ENCODE peak calls at places on chromosomes 2 and 18, in six cellular contexts. P, K, I, R, G and N are unnamed samples. For H3K4me1, the result is how much of the 10 kb centered on the place peaks cover.

GRCh38 chr2:221655279-221655678 is 83.2 kb upstream of the EPHA4 start:
- DNase-seq in P (no peak), K (no peak), I (no peak), R (no peak), G (no peak), N (no peak)

GRCh38 chr2:145692971-145693478 is 1173.1 kb upstream of the ZEB2 start:
- DNase-seq in P (no peak), K (no peak), I (no peak), R (no peak), G (no peak), N (no peak)

GRCh38 chr2:19124135-19124534 is 234.3 kb downstream of the OSR1 start:
- DNase-seq in P (no peak), K (no peak), I (no peak), R (no peak), G (no peak), N (no peak)

GRCh38 chr2:222993920-222994650 is 57.9 kb upstream of the KCNE4 start:
- DNase-seq in P (peak), K (no peak), I (peak), R (no peak), G (peak), N (peak)

GRCh38 chr18:48866028-48866733 is 84.6 kb downstream of the SMAD7 start:
- DNase-seq in P (no peak), K (peak), I (peak), R (no peak), G (peak), N (no peak)

GRCh38 chr18:58097127-58097906 is 53.3 kb downstream of the NEDD4L start:
- DNase-seq in P (no peak), K (no peak), I (no peak), R (no peak), G (no peak), N (no peak)

GRCh38 chr2:204361738-204362137 is 183.5 kb upstream of the PARD3B start:
- DNase-seq in P (no peak), K (no peak), I (no peak), R (no peak), G (no peak), N (no peak)

GRCh38 chr2:99710720-99711612 is 221.1 kb upstream of the REV1 start:
- DNase-seq in P (no peak), K (no peak), I (no peak), R (no peak), G (no peak), N (no peak)

GRCh38 chr2:9326975-9327374 is 96.4 kb downstream of the ITGB1BP1 start:
- DNase-seq in P (no peak), K (no peak), I (no peak), R (no peak), G (no peak), N (no peak)

GRCh38 chr2:178397002-178397605 is 53.9 kb downstream of the PRKRA start:
- DNase-seq in P (no peak), K (no peak), I (no peak), R (no peak), G (no peak), N (no peak)

GRCh38 chr2:37866535-37866934 is 58.6 kb upstream of the RMDN2 start:
- DNase-seq in P (no peak), K (no peak), I (no peak), R (no peak), G (no peak), N (no peak)

GRCh38 chr2:53437371-53437770 is 330.2 kb upstream of the CHAC2 start:
- DNase-seq in P (no peak), K (no peak), I (no peak), R (no peak), G (no peak), N (no peak)

GRCh38 chr2:74867841-74868658 is 34.1 kb downstream of the HK2 start:
- DNase-seq in P (no peak), K (no peak), I (no peak), R (no peak), G (no peak), N (no peak)

GRCh38 chr2:98560256-98560771 is 48.0 kb downstream of the COA5 start:
- DNase-seq in P (no peak), K (no peak), I (peak), R (no peak), G (peak), N (no peak)

GRCh38 chr2:190637903-190638618 is 10.8 kb upstream of the NAB1 start:
- DNase-seq in P (peak), K (no peak), I (peak), R (no peak), G (peak), N (no peak)

GRCh38 chr2:95005726-95006125 is 19.8 kb upstream of the MAL start:
- DNase-seq in P (no peak), K (peak), I (no peak), R (no peak), G (no peak), N (no peak)

GRCh38 chr2:152566728-152567069 is 150.6 kb downstream of the PRPF40A start:
- DNase-seq in P (no peak), K (no peak), I (no peak), R (no peak), G (no peak), N (no peak)

GRCh38 chr2:39609917-39610316 is 55.8 kb upstream of the TMEM178A start:
- DNase-seq in P (no peak), K (no peak), I (no peak), R (no peak), G (no peak), N (no peak)

GRCh38 chr18:78960709-78961108 is 18.9 kb upstream of the SALL3 start:
- DNase-seq in P (no peak), K (no peak), I (no peak), R (no peak), G (no peak), N (no peak)

GRCh38 chr2:7634370-7634769 is 717.2 kb downstream of the RNF144A start:
- DNase-seq in P (no peak), K (no peak), I (no peak), R (no peak), G (no peak), N (no peak)

GRCh38 chr2:45981388-45981930 is 315.7 kb upstream of the EPAS1 start:
- DNase-seq in P (no peak), K (no peak), I (no peak), R (no peak), G (no peak), N (no peak)

GRCh38 chr2:61176755-61177726 is 15.1 kb downstream of the C2orf74 start:
- DNase-seq in P (peak), K (peak), I (peak), R (peak), G (peak), N (peak)

GRCh38 chr2:232551776-232552175 is 1.3 kb downstream of the EIF4E2 start:
- DNase-seq in P (no peak), K (no peak), I (no peak), R (no peak), G (no peak), N (no peak)

GRCh38 chr18:32511147-32511546 is 40.5 kb upstream of the GAREM1 start:
- DNase-seq in P (no peak), K (no peak), I (no peak), R (no peak), G (no peak), N (no peak)

GRCh38 chr2:230262246-230262645 is 36.7 kb downstream of the SP140 start:
- DNase-seq in P (no peak), K (no peak), I (no peak), R (no peak), G (no peak), N (no peak)

GRCh38 chr18:55585586-55586521 is 2.1 kb downstream of the TCF4 start:
- DNase-seq in P (no peak), K (no peak), I (no peak), R (no peak), G (peak), N (no peak)

GRCh38 chr2:32758232-32758631 is 130.4 kb downstream of the TTC27 start:
- DNase-seq in P (no peak), K (no peak), I (no peak), R (no peak), G (no peak), N (no peak)

GRCh38 chr2:144890828-144891227 is 370.9 kb upstream of the ZEB2 start:
- DNase-seq in P (no peak), K (no peak), I (no peak), R (no peak), G (no peak), N (no peak)

GRCh38 chr2:211611061-211611518 is 927.5 kb downstream of the ERBB4 start:
- DNase-seq in P (no peak), K (no peak), I (no peak), R (no peak), G (no peak), N (no peak)

GRCh38 chr2:129376404-129377077 is 602.9 kb upstream of the RAB6C start:
- DNase-seq in P (no peak), K (no peak), I (no peak), R (no peak), G (no peak), N (no peak)

DNA sequence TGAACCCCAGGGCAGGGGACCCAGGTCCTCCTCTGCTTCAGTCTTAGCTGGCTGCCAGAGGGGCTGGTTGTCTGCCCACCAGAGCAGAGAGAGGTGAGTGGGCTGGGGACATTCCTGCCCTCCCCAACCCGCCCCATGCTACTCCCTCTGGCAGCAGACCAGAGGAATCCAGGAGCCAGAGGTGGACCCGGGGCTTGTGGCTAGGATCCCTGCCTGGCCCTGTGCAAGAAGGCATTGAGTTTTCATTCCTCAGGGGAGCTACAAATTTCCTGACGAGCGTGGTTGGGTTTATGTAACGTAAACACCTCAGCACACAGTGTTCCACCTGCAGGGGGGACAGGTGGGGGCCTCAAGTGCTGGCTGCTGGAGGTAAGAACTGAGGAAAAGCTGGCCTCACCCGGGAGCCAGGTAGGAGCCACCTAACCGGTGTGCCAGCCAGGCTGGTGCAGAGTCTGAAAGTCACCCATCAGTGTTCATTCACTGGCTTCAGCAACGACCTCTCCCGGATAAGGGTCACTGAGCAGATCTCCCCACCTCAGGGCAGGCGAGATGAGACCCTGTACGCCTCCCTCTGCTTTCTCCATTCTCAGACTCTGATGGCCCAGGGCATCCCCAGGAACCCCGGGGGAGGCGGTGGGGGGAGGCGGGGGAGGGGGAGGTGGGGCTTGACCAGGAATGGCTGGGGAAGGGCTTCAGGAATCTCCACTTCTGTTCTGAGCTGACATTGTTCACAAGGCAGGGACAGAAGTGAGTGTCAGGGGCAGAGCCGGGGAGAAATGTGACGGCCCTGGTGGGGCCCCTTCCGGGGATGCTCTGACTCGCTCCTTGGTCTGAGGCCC is 246.9 kb downstream of the DYSF start:
- DNase-seq in P (peak), K (peak), I (no peak), R (no peak), G (no peak), N (no peak)
- H3K4me1 ChIP-seq in P (under half), K (under half), I (under half), R (under half), G (half or more), N (half or more)

GRCh38 chr2:240858321-240858720 is 10.3 kb upstream of the AGXT start:
- DNase-seq in P (no peak), K (no peak), I (no peak), R (no peak), G (no peak), N (no peak)
- H3K27ac ChIP-seq in P (no peak), K (no peak), I (no peak), R (no peak), G (no peak), N (no peak)

GRCh38 chr2:197517150-197517549 is 1.3 kb downstream of the MOB4 start:
- DNase-seq in P (no peak), K (no peak), I (no peak), R (no peak), G (no peak), N (no peak)

GRCh38 chr2:197515277-197515797 is 529 bp upstream of the MOB4 start:
- DNase-seq in P (no peak), K (no peak), I (no peak), R (no peak), G (no peak), N (no peak)

GRCh38 chr2:197514754-197515153 is 1.1 kb upstream of the MOB4 start:
- DNase-seq in P (no peak), K (no peak), I (no peak), R (no peak), G (no peak), N (no peak)

GRCh38 chr2:197515798-197516761 is at the start of gene MOB4:
- DNase-seq in P (peak), K (peak), I (peak), R (peak), G (peak), N (peak)
- TF ChIP-seq CTCF in P (no peak), K (peak), I (no peak), R (no peak), G (no peak), N (no peak)

DNA sequence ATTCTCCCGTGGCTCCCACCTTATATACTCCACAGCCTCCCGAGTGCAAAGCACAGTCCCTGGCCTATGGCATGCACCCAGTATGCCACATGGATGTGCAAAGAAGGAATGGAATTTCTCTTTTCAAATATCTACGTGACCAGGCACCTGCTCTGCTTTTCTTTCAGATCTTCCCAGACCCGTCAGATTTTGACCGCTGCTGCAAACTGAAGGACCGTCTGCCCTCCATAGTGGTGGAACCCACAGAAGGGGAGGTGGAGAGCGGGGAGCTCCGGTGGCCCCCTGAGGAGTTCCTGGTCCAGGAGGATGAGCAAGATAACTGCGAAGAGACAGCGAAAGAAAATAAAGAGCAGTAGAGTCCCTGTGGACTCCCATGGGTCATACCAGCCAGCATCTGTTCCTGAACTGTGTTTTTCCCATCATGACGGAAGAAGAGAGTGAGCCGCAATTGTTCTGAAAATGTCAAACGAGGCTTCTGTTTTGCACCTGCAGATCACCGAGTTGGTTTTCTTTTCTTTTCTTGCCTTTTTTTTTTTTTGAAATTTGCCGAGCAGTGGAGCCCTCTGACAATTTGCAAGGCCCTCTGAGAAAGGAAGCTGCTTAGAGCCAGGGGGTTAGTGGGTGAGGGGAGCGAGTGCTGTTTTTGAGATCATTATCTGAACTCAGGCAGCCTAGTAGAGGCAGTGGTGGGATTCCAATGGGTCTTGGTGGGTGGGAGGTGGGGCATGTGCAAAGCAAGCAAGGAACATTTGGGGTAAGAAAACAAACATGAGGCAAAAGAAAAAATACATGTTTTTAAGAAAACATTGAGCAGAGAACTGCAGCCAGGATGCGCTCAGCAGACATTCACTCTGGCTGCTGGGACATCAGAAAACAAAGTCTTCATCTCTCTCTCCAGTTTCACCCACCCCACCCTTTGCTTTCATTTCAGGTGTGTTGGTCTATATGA is 26.2 kb downstream of the LBH start:
- DNase-seq in P (no peak), K (no peak), I (no peak), R (peak), G (no peak), N (no peak)
- H3K4me1 ChIP-seq in P (under half), K (under half), I (under half), R (half or more), G (half or more), N (under half)

GRCh38 chr18:63175264-63175663 is 144.3 kb downstream of the BCL2 start:
- DNase-seq in P (no peak), K (no peak), I (no peak), R (no peak), G (no peak), N (no peak)

GRCh38 chr18:63177822-63178525 is 141.6 kb downstream of the BCL2 start:
- DNase-seq in P (peak), K (peak), I (no peak), R (no peak), G (no peak), N (no peak)

GRCh38 chr18:63178526-63178880 is 141.1 kb downstream of the BCL2 start:
- DNase-seq in P (peak), K (peak), I (peak), R (no peak), G (peak), N (no peak)

GRCh38 chr18:63179422-63179821 is 140.1 kb downstream of the BCL2 start:
- DNase-seq in P (no peak), K (no peak), I (no peak), R (no peak), G (no peak), N (no peak)

DNA sequence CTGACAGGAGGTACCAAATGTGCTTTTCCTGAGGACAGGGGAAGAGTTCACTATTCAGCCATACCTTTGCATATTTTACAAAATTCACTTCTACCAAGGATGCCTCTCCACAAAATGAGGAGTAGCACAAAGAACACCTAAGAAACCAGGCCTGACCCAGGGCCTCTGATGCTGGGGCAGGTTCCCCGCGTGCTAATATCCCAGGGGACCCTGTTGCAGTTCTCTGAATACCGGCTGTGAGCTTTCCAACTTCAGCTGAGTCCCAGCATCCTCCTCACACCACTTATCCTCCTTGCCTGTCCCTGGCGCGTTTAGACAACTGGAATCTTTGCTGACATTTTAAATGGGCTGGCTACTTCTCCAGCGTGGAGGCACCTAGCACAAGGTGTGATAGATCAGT is 142.3 kb downstream of the BCL2 start:
- DNase-seq in P (no peak), K (peak), I (no peak), R (no peak), G (no peak), N (no peak)
- H3K27ac ChIP-seq in P (peak), K (no peak), I (no peak), R (no peak), G (no peak), N (no peak)

DNA sequence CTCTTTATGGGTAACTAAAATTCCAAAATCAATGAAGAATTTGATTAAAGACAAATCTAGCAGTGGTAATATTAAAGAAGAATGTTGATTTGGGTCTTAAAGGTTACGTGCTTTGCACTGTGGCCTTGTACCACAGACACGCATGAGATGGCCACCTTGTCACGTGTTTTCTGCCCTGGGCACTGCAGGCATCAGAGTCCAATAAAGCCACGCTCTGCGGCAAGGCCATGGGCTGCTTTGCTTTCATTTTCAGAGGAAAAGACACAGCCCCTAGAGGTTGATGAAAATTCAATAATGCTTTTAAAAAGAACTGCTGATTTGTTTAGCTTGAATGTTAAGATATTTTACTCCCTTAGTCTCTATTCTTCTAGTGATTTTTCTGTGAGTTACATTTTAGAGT is 30.4 kb downstream of the AOX1 start:
- DNase-seq in P (no peak), K (no peak), I (no peak), R (no peak), G (no peak), N (no peak)
- TF ChIP-seq CTCF in P (no peak), K (no peak), I (no peak), R (no peak), G (no peak), N (no peak)

GRCh38 chr2:101802329-101802728 is 104.8 kb downstream of the MAP4K4 start:
- DNase-seq in P (no peak), K (no peak), I (no peak), R (no peak), G (no peak), N (no peak)

GRCh38 chr2:101805146-101806088 is 107.9 kb downstream of the MAP4K4 start:
- DNase-seq in P (no peak), K (no peak), I (no peak), R (no peak), G (peak), N (no peak)

GRCh38 chr2:101803945-101804696 is 106.6 kb downstream of the MAP4K4 start:
- DNase-seq in P (no peak), K (no peak), I (no peak), R (no peak), G (no peak), N (no peak)

GRCh38 chr2:101803128-101803527 is 105.6 kb downstream of the MAP4K4 start:
- DNase-seq in P (no peak), K (no peak), I (no peak), R (no peak), G (no peak), N (no peak)

GRCh38 chr2:101801496-101801895 is 104.0 kb downstream of the MAP4K4 start:
- DNase-seq in P (no peak), K (no peak), I (no peak), R (no peak), G (no peak), N (no peak)
- H3K4me1 ChIP-seq in P (under half), K (under half), I (under half), R (under half), G (half or more), N (under half)

GRCh38 chr2:231393149-231394131 is 2.1 kb upstream of the B3GNT7 start:
- DNase-seq in P (no peak), K (no peak), I (no peak), R (peak), G (no peak), N (no peak)
- H3K27ac ChIP-seq in P (peak), K (peak), I (no peak), R (no peak), G (no peak), N (peak)

GRCh38 chr2:88919087-88919738 is 227.7 kb downstream of the RPIA start:
- DNase-seq in P (no peak), K (no peak), I (no peak), R (no peak), G (no peak), N (no peak)
- TF ChIP-seq CTCF in P (peak), K (peak), I (peak), R (peak), G (peak), N (no peak)

GRCh38 chr2:217906787-217907186 is 96.0 kb downstream of the TNS1 start:
- DNase-seq in P (no peak), K (no peak), I (peak), R (no peak), G (peak), N (no peak)
- H3K4me1 ChIP-seq in P (half or more), K (half or more), I (half or more), R (under half), G (half or more), N (half or more)